ENCODE peak calls at places on chromosome 9, in eight cellular contexts. U is fibroblast of mammary gland; A is CD4-positive, alpha-beta T cell; R is uterus; L is PC-9; K is nephron progenitor cell; B is CD8-positive, alpha-beta T cell; F is AG04449. M is an unnamed sample.

GRCh38 chr9:135971892-135972291 is 10.7 kb upstream of the UBAC1 start:
- DNase-seq in R (no peak), A (peak; percentile 42), K (peak; percentile 91), U (no peak), B (peak; percentile 16), F (no peak), L (peak; percentile 83), M (no peak)

GRCh38 chr9:136050266-136050705 is 44.8 kb downstream of the NACC2 start:
- DNase-seq in B (no peak), L (no peak), R (no peak), K (no peak), A (no peak), U (no peak), F (no peak), M (no peak)

GRCh38 chr9:16752615-16753014 is 117.9 kb downstream of the BNC2 start:
- DNase-seq in A (no peak), K (no peak), U (peak; percentile 20), F (no peak), B (no peak), L (no peak), R (no peak), M (no peak)

GRCh38 chr9:115633099-115633498 is 515.1 kb upstream of the TNC start:
- DNase-seq in F (no peak), U (peak; percentile 74), B (no peak), L (no peak), A (no peak), R (no peak), K (no peak), M (no peak)

GRCh38 chr9:126415741-126416370 is 89.2 kb downstream of the MVB12B start:
- DNase-seq in U (no peak), L (no peak), K (no peak), A (no peak), B (no peak), F (no peak), R (no peak), M (no peak)

GRCh38 chr9:89661391-89661949 is 56.7 kb downstream of the GADD45G start:
- DNase-seq in L (no peak), B (no peak), A (no peak), K (no peak), U (no peak), R (no peak), F (no peak), M (no peak)

GRCh38 chr9:89617978-89618377 is 13.2 kb downstream of the GADD45G start:
- DNase-seq in A (no peak), F (no peak), L (no peak), U (no peak), B (no peak), R (no peak), K (no peak), M (no peak)

GRCh38 chr9:20351715-20352114 is 270.6 kb downstream of the MLLT3 start:
- DNase-seq in F (no peak), R (no peak), K (no peak), L (no peak), U (no peak), B (no peak), A (no peak), M (no peak)

GRCh38 chr9:86324308-86324707 is 29.9 kb downstream of the TUT7 start:
- DNase-seq in L (no peak), K (no peak), A (no peak), B (no peak), R (no peak), U (peak; percentile 73), F (no peak), M (no peak)

GRCh38 chr9:132532171-132532570 is 50.2 kb upstream of the BARHL1 start:
- DNase-seq in K (no peak), A (no peak), U (no peak), R (no peak), F (no peak), B (no peak), L (no peak), M (no peak)

GRCh38 chr9:135343733-135344522 is 135.7 kb upstream of the PPP1R26 start:
- DNase-seq in R (peak; percentile 27), B (peak; percentile 11), F (no peak), U (peak; percentile 19), K (peak; percentile 95), L (peak; percentile 50), A (peak; percentile 52), M (no peak)

GRCh38 chr9:113511047-113511521 is 47.6 kb downstream of the RGS3 start:
- DNase-seq in U (no peak), R (no peak), L (no peak), K (no peak), B (no peak), A (no peak), F (no peak), M (no peak)

GRCh38 chr9:85703398-85703797 is 38.4 kb downstream of the AGTPBP1 start:
- DNase-seq in F (no peak), R (no peak), U (peak; percentile 16), K (no peak), B (no peak), L (no peak), A (no peak), M (no peak)

GRCh38 chr9:96080364-96080763 is 204.9 kb downstream of the ERCC6L2 start:
- DNase-seq in K (no peak), B (no peak), F (no peak), R (no peak), U (peak; percentile 48), L (peak; percentile 29), A (no peak), M (no peak)

GRCh38 chr9:4333787-4334186 is 33.9 kb upstream of the GLIS3 start:
- DNase-seq in K (no peak), U (no peak), L (no peak), F (no peak), R (no peak), A (no peak), B (no peak), M (no peak)
- TF ChIP-seq CTCF in K (no peak), U (no peak), L (no peak), F (no peak), R (no peak), A (no peak), B (no peak), M (no peak)

DNA sequence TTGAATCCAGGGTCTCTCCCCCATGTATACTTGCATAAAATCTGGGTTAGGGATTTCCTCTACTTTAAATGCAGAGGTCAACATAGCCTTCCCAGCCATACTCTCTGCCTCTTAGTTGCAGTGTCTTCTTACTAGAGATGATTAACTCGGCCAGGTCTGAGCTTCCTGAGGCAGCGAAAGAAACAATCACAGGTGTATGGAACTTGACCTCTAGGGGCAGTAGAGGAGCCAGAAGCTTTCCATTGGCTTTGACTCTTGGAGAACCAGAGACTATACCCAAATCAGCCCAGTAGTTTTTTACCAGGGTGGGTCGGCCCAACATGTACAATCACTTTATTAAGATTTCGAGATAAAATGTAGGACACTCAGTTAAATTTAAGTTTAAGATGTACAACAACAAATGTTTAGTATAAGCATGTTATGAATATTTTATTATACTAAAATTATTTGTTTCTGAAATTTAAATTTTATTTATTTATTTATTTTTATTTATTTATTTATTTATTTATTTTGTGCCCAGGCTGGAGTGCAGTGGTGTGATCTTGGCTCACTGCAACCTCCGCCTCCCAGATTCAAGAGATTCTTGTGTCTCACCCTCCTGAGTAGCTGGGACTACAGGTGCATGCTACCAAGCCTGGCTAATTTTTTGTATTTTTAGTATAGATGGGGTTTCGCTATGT is 48.0 kb upstream of the DMRT3 start:
- DNase-seq in R (no peak), K (peak; percentile 21), B (no peak), F (no peak), L (no peak), A (no peak), U (no peak), M (no peak)
- TF ChIP-seq CTCF in R (no peak), K (peak; percentile 63), B (peak; percentile 37), F (peak; percentile 33), L (peak; percentile 49), A (peak; percentile 19), U (peak; percentile 30), M (no peak)

GRCh38 chr9:109859447-109859846 is 79.4 kb downstream of the PALM2AKAP2 start:
- DNase-seq in R (no peak), L (no peak), U (no peak), A (no peak), K (no peak), F (no peak), B (no peak), M (no peak)
- TF ChIP-seq CTCF in R (no peak), L (peak; percentile 55), U (peak; percentile 51), A (no peak), K (no peak), F (no peak), B (no peak), M (peak; percentile 39)

DNA sequence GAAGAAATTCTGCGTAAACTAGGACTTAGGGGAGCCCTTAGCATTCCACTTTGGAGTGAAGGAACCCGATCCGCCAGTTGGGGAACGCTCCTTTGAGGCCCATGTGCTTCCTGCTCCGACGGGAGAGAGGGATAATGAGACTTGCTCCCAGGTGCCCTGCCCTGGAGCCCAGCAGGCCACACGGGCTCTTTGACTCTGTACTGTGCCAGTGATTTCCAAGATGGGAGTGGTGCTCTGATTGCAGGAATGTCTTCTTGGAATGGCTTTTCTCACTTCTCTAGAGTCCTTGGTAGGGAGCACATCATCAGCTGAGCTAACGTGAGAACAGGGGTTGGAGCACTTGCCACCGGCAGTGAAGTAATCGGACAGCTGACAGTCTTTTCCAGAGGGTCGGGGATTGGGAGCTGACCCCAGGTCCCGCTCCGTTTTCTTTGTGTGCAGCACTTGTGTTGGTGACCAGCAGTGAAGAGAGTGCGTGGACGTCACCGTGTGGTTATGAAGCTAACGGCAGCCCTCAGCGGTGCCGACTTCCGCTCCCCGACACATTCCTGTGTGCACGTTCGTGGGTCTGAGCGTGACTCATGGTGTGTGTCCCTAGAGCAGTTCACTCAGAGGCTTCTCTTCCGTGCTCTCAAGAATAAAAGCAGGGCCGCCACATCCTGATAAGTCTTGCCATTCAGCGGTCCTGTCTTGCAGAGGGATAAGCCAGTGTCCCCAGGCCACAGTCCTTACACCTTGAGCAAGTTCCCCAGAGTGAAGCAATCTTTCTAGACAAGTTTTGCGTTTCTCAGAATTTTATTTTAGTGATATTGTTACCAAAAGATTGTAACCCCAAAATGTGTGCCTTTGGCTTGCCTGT is 25.6 kb downstream of the ABL1 start:
- DNase-seq in U (peak; percentile 97), B (no peak), R (peak; percentile 83), L (peak; percentile 77), K (no peak), A (no peak), F (peak; percentile 95), M (peak; percentile 91)
- TF ChIP-seq CTCF in U (peak; percentile 22), B (no peak), R (peak; percentile 71), L (no peak), K (no peak), A (no peak), F (peak; percentile 54), M (peak; percentile 58)

DNA sequence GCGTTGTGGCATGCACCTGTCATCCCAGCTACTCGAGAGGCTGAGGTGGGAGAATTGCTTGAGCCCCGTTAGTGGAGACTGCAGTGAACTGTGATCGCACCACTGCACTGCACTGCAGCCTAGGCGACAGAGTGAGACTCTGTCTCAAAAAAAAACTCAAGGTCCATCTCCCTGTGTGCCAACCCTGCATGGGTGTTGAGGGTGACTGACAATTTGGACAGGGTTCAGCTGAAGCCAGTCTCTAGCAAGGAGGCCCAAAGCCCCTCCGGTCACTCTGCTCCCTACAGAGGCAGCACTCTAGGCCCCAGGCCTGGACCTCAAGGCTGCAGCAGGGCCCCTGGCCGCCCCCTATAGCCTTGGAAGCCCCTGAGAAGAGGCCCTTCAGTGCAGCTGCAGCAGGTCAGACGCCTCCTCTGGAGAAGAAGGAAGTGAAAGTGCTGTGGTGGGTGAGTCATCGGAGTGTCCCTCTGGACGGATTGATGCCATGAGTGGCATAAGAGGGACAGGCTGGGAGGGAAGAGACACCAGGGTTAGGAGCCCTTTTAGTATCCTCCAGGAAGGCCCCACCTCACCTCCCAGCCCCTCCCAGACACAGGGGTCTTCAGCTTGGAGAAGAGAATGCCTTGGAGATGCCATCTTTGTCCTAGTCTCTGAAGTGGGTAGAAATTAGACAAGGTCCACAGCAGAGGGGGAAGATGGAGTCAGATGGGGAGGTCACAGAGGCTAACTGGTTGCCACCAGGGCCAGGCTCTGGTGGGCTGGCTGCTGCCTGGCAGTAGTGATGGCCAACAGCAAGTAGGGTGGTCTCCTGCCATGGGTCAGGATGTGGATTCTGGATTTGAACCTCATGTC is 39.1 kb upstream of the NEK6 start:
- DNase-seq in L (peak; percentile 69), F (no peak), K (no peak), B (no peak), A (no peak), R (no peak), U (peak; percentile 55), M (no peak)
- TF ChIP-seq CTCF in L (no peak), F (no peak), K (no peak), B (no peak), A (no peak), R (no peak), U (peak; percentile 8), M (no peak)

M was measured in osteocyte.